ENCODE peak calls at places on chromosomes 11 and 22, in eight cellular contexts. M is neuronal stem cell, G is adrenal gland, W is GM23338, X is IMR-90, F is osteoblast, Z is small intestine, I is tibial artery. L is an unnamed sample.

GRCh38 chr11:10325398-10326079 is 20.7 kb downstream of the ADM start:
- DNase-seq in M (no peak), G (no peak), W (no peak), X (peak; percentile 99), F (no peak), Z (no peak), I (no peak), L (peak; percentile 90)

GRCh38 chr11:83865636-83866461 is 579.7 kb upstream of the CCDC90B start:
- DNase-seq in M (no peak), G (no peak), W (no peak), X (peak; percentile 49), F (no peak), Z (no peak), I (no peak), L (no peak)

GRCh38 chr11:45924036-45924915 is 1.8 kb downstream of the LARGE2 start:
- DNase-seq in M (no peak), G (peak; percentile 15), W (no peak), X (no peak), F (peak; percentile 92), Z (no peak), I (peak; percentile 62), L (no peak)

GRCh38 chr22:30968015-30968923 is at the start of gene MORC2:
- DNase-seq in M (peak; percentile 20), G (peak; percentile 71), W (peak; percentile 89), X (peak; percentile 15), F (peak; percentile 89), Z (peak; percentile 73), I (no peak), L (no peak)

GRCh38 chr22:28373841-28374240 is 305.8 kb downstream of the TTC28 start:
- DNase-seq in M (no peak), G (no peak), W (no peak), X (peak; percentile 66), F (peak; percentile 77), Z (no peak), I (no peak), L (peak; percentile 25)

GRCh38 chr11:112805658-112806057 is 155.6 kb upstream of the NCAM1 start:
- DNase-seq in M (no peak), G (no peak), W (no peak), X (no peak), F (no peak), Z (no peak), I (no peak), L (no peak)

GRCh38 chr11:59193741-59194140 is 19.0 kb downstream of the MPEG1 start:
- DNase-seq in M (no peak), G (no peak), W (no peak), X (no peak), F (no peak), Z (no peak), I (no peak), L (no peak)

GRCh38 chr22:45887202-45888131 is 89.5 kb downstream of the WNT7B start:
- DNase-seq in M (no peak), G (no peak), W (no peak), X (no peak), F (peak; percentile 86), Z (no peak), I (peak; percentile 51), L (no peak)

GRCh38 chr11:45073575-45074225 is 72.7 kb upstream of the PRDM11 start:
- DNase-seq in M (no peak), G (no peak), W (no peak), X (no peak), F (no peak), Z (peak; percentile 18), I (no peak), L (no peak)

GRCh38 chr22:47437110-47437509 is 674.7 kb downstream of the TBC1D22A start:
- DNase-seq in M (no peak), G (no peak), W (no peak), X (no peak), F (no peak), Z (no peak), I (no peak), L (no peak)

GRCh38 chr11:129115652-129116585 is 76.2 kb downstream of the ARHGAP32 start:
- DNase-seq in M (no peak), G (no peak), W (no peak), X (peak; percentile 78), F (peak; percentile 46), Z (peak; percentile 7), I (no peak), L (peak; percentile 2)

GRCh38 chr11:33258631-33259184 is 1.5 kb downstream of the HIPK3 start:
- DNase-seq in M (no peak), G (no peak), W (no peak), X (peak; percentile 56), F (no peak), Z (peak; percentile 65), I (no peak), L (peak; percentile 80)

GRCh38 chr11:123645576-123645975 is 8.8 kb downstream of the SCN3B start:
- DNase-seq in M (no peak), G (no peak), W (no peak), X (no peak), F (no peak), Z (no peak), I (no peak), L (no peak)

GRCh38 chr11:78420796-78421209 is 3.2 kb upstream of the GAB2 start:
- DNase-seq in M (no peak), G (peak; percentile 42), W (no peak), X (peak; percentile 85), F (peak; percentile 87), Z (no peak), I (peak; percentile 84), L (peak; percentile 69)

GRCh38 chr11:126284829-126285228 is 1.9 kb downstream of the TIRAP start:
- DNase-seq in M (no peak), G (peak; percentile 86), W (no peak), X (peak; percentile 96), F (peak; percentile 96), Z (peak; percentile 91), I (no peak), L (peak; percentile 92)

DNA sequence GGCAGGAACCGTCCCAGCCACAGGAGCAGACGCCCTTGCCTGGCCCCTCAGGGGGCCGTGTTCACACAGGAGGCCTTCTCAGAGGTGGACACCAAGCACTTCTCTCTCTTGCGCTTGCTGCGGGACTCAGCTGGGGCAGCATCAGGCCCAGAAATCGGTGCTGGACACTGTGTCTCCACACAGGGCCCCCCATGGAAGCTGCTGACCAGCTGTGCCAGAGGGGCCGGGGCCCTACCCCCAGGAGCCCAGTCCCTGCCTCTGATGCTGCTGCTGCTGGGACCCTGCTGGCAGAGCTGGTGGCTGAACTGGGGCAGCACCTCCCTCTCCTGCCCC is 4.0 kb downstream of the PLXNB2 start:
- DNase-seq in M (no peak), G (no peak), W (no peak), X (no peak), F (no peak), Z (no peak), I (no peak), L (no peak)
- H3K4me3 ChIP-seq in M (no peak overlapping the region), G (peak overlapping the region; percentile 99), W (no peak overlapping the region), X (no peak overlapping the region), F (no peak overlapping the region), Z (no peak overlapping the region), I (peak overlapping the region; percentile 72), L (no peak overlapping the region)

DNA sequence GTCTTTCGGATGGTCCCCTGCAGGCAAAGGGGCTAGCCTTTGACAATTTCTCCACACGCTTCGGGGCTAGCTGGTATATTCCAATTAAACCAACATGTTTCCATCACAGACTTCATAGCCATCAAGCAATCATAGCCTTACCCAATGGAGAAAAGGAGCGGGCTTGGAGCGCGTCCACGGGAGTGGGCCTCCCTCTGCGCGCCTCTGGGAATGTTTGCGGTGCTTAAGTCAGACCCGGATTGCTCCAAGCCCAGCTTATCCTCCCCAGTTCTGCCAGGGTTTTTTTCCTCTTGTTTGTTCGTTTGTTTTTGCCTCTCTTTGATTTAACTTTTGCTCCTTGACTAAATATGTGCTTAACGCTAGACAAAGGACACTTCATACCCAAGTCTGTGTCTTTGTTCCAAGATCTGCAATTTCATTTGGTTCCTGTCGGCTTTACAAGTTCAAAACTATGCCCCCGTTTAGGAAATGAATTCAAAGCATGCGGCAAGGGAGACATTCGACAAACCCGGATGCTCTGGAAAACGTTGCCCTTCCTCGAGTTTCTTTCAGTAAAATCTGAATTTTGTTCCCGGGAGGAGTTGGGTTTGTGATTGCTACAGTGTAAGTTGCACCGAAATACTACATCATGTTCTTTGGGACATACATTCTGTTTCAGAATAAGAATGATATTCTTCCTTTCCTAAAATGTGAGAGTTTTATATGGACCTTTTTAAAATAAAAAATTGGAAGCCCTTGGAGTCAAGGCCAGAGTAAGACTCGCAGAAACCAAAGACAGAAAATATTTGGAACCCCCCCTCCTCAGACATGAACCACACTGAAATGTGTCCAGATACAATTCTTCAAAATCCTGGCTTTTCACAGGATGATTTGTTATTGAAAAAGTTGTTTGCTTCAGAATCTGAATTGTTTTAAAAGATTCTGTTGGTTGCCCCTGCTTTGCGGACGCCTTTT is 900 bp upstream of the GLB1L2 start:
- DNase-seq in M (no peak), G (no peak), W (peak; percentile 44), X (no peak), F (no peak), Z (peak; percentile 31), I (no peak), L (no peak)
- H3K27me3 ChIP-seq in M (no peaks in the 10 kb centered on the region), G (no peaks in the 10 kb centered on the region), W (peaks cover 28% of the 10 kb centered on the region), X (peaks cover 14% of the 10 kb centered on the region), F (peaks cover 31% of the 10 kb centered on the region), Z (no peaks in the 10 kb centered on the region), I (no peaks in the 10 kb centered on the region), L (peaks cover 17% of the 10 kb centered on the region)

DNA sequence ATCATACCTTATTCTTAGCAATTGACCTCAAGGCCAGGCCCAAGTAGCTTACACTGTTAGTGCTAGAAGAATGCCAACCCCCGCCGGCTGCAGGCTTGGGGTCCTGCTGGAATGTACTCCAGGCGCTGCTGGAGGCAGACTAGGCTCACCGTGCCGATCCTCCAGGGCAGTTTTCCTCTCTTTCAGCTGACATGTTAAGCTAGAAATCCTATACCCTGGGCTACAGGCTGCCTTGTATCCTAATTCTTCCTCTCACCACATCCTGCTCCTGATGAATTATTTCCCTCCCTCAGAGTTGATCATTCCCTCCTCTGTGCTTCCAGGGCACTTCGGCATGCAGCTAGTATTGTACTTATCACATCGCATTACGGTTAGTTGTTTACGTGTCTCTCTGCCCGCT is 3.4 kb downstream of the SPTBN2 start:
- DNase-seq in M (no peak), G (peak; percentile 15), W (peak; percentile 21), X (peak; percentile 9), F (no peak), Z (no peak), I (no peak), L (no peak)
- H3K4me3 ChIP-seq in M (no peak overlapping the region), G (no peak overlapping the region), W (no peak overlapping the region), X (no peak overlapping the region), F (no peak overlapping the region), Z (no peak overlapping the region), I (no peak overlapping the region), L (no peak overlapping the region)

GRCh38 chr11:66470015-66470414 is 3.3 kb downstream of the PELI3 start:
- DNase-seq in M (no peak), G (no peak), W (peak; percentile 46), X (no peak), F (peak; percentile 81), Z (no peak), I (no peak), L (no peak)

GRCh38 chr11:66467756-66468155 is 1.1 kb downstream of the PELI3 start:
- DNase-seq in M (peak; percentile 38), G (no peak), W (peak; percentile 44), X (no peak), F (peak; percentile 80), Z (peak; percentile 72), I (no peak), L (no peak)

GRCh38 chr11:66471142-66471541 is 4.4 kb downstream of the PELI3 start:
- DNase-seq in M (no peak), G (no peak), W (no peak), X (no peak), F (no peak), Z (no peak), I (no peak), L (no peak)

GRCh38 chr11:66468691-66469090 is 2.0 kb downstream of the PELI3 start:
- DNase-seq in M (no peak), G (no peak), W (no peak), X (no peak), F (no peak), Z (no peak), I (no peak), L (no peak)

GRCh38 chr11:66469441-66469840 is 2.7 kb downstream of the PELI3 start:
- DNase-seq in M (no peak), G (no peak), W (no peak), X (no peak), F (no peak), Z (no peak), I (no peak), L (no peak)
- H3K27me3 ChIP-seq in M (no peaks in the 10 kb centered on the region), G (no peaks in the 10 kb centered on the region), W (no peaks in the 10 kb centered on the region), X (no peaks in the 10 kb centered on the region), F (no peaks in the 10 kb centered on the region), Z (no peaks in the 10 kb centered on the region), I (no peaks in the 10 kb centered on the region), L (peaks cover 2% of the 10 kb centered on the region)

L was measured in endothelial cell of umbilical vein.